ENCODE peak calls at places on chromosomes 1 and 21, in six cellular contexts. L is SW480; G is activated CD4-positive, alpha-beta memory T cell treated with anti-CD3 and anti-CD28 coated beads, Interleukin-2, amount 10 ng/mL, durations not matched to agents 7 days and 5 days; U is NCI-H1092 treated with DMSO at 0.1 percent for 48 hours; I is thoracic aorta; S is ACHN. C is an unnamed sample.

GRCh38 chr1:228982637-228983036 is 247.4 kb downstream of the RHOU start:
- DNase-seq in L (no peak), S (no peak), G (no peak), I (no peak), U (no peak), C (no peak)

GRCh38 chr1:91601554-91602322 is 101.1 kb downstream of the CDC7 start:
- DNase-seq in S (no peak), L (no peak), I (no peak), G (no peak), U (no peak), C (no peak)

GRCh38 chr21:42997053-42997452 is 22.7 kb downstream of the PKNOX1 start:
- DNase-seq in S (peak; percentile 76), G (no peak), U (no peak), L (no peak), I (no peak), C (no peak)

GRCh38 chr1:230791986-230792564 is 44.9 kb downstream of the CAPN9 start:
- DNase-seq in I (no peak), G (no peak), U (no peak), S (no peak), L (no peak), C (no peak)

GRCh38 chr1:44174630-44175029 is 33.2 kb upstream of the KLF18 start:
- DNase-seq in U (no peak), L (no peak), G (no peak), I (no peak), S (no peak), C (no peak)

GRCh38 chr1:24503003-24503751 is 541 bp downstream of the RCAN3 start:
- DNase-seq in L (no peak), I (no peak), U (no peak), S (no peak), G (no peak), C (peak; percentile 16)

GRCh38 chr1:199029401-199029800 is 390.6 kb downstream of the PTPRC start:
- DNase-seq in G (no peak), S (peak; percentile 7), U (no peak), L (peak; percentile 5), I (no peak), C (no peak)

GRCh38 chr21:35587841-35588390 is 472.4 kb downstream of the SETD4 start:
- DNase-seq in S (no peak), I (no peak), L (no peak), G (no peak), U (no peak), C (no peak)

GRCh38 chr21:45862544-45863207 is 118.9 kb upstream of the COL6A1 start:
- DNase-seq in L (no peak), I (no peak), U (no peak), G (no peak), S (no peak), C (no peak)

GRCh38 chr1:10779201-10779600 is 17.2 kb downstream of the CASZ1 start:
- DNase-seq in L (peak; percentile 95), G (no peak), S (no peak), U (peak; percentile 90), I (no peak), C (no peak)

GRCh38 chr21:36059823-36060158 is 535 bp downstream of the SETD4 start:
- DNase-seq in S (no peak), L (peak; percentile 72), G (no peak), U (no peak), I (peak; percentile 17), C (peak; percentile 71)

GRCh38 chr1:42853116-42853884 is 6.9 kb downstream of the ZNF691 start:
- DNase-seq in G (no peak), S (no peak), L (no peak), I (no peak), U (no peak), C (peak; percentile 56)